ENCODE peak calls at places on chromosomes 5 and 9, in eight cellular contexts. K is activated CD4-positive, alpha-beta T cell treated with anti-CD3 and anti-CD28 coated beads, Interleukin-2, amount 50 U/mL, for 1 hour; N is mammary epithelial cell; Q is amniotic stem cell; V is activated CD4-positive, alpha-beta memory T cell treated with anti-CD3 and anti-CD28 coated beads for 36 hours; B is GM04504; Y is CD8-positive, alpha-beta memory T cell; E is COR-L47. J is an unnamed sample.

GRCh38 chr5:154648229-154648628 is 106.9 kb upstream of the LARP1 start:
- DNase-seq in K (no peak), N (no peak), Q (no peak), V (no peak), B (no peak), Y (no peak), E (no peak), J (no peak)

GRCh38 chr5:151029179-151029855 is 8.9 kb downstream of the GPX3 start:
- DNase-seq in K (no peak), N (no peak), Q (no peak), V (no peak), B (no peak), Y (no peak), E (no peak), J (no peak)

GRCh38 chr5:139394123-139394653 is 716 bp downstream of the PROB1 start:
- DNase-seq in K (peak; percentile 43), N (no peak), Q (no peak), V (peak; percentile 68), B (no peak), Y (peak; percentile 50), E (peak; percentile 27), J (no peak)

GRCh38 chr5:98872679-98873078 is 56.1 kb downstream of the CHD1 start:
- DNase-seq in K (no peak), N (peak; percentile 24), Q (no peak), V (no peak), B (no peak), Y (no peak), E (no peak), J (no peak)

GRCh38 chr5:62376064-62376463 is 27.6 kb downstream of the DIMT1 start:
- DNase-seq in K (no peak), N (peak; percentile 46), Q (no peak), V (no peak), B (no peak), Y (no peak), E (no peak), J (no peak)

GRCh38 chr5:69083412-69083811 is 10.4 kb upstream of the SLC30A5 start:
- DNase-seq in K (no peak), N (peak; percentile 35), Q (no peak), V (no peak), B (no peak), Y (no peak), E (peak; percentile 51), J (no peak)

GRCh38 chr5:141529002-141529401 is 40.1 kb downstream of the PCDHGC5 start:
- DNase-seq in K (no peak), N (peak; percentile 62), Q (no peak), V (no peak), B (no peak), Y (no peak), E (no peak), J (peak; percentile 28)

GRCh38 chr5:150573216-150573615 is 65.3 kb downstream of the NDST1 start:
- DNase-seq in K (no peak), N (no peak), Q (no peak), V (no peak), B (no peak), Y (no peak), E (no peak), J (no peak)

GRCh38 chr9:34195143-34195542 is 16.3 kb downstream of the UBAP1 start:
- DNase-seq in K (no peak), N (no peak), Q (no peak), V (no peak), B (no peak), Y (no peak), E (no peak), J (no peak)

GRCh38 chr9:134054891-134055811 is 12.7 kb downstream of the BRD3 start:
- DNase-seq in K (no peak), N (no peak), Q (no peak), V (no peak), B (no peak), Y (no peak), E (no peak), J (no peak)

GRCh38 chr5:50663636-50664035 is 2.8 kb upstream of the PARP8 start:
- DNase-seq in K (no peak), N (no peak), Q (no peak), V (no peak), B (no peak), Y (no peak), E (no peak), J (peak; percentile 32)

GRCh38 chr9:12774861-12775367 is at the start of gene LURAP1L:
- DNase-seq in K (no peak), N (peak; percentile 88), Q (no peak), V (no peak), B (peak; percentile 68), Y (no peak), E (peak; percentile 23), J (peak; percentile 65)

GRCh38 chr9:114611516-114612271 is 603 bp downstream of the TMEM268 start:
- DNase-seq in K (peak; percentile 50), N (peak; percentile 46), Q (no peak), V (peak; percentile 54), B (peak; percentile 41), Y (no peak), E (peak; percentile 45), J (peak; percentile 58)

GRCh38 chr5:64417390-64417789 is 88.4 kb upstream of the RGS7BP start:
- DNase-seq in K (no peak), N (peak; percentile 3), Q (no peak), V (no peak), B (no peak), Y (no peak), E (no peak), J (no peak)

GRCh38 chr5:150778517-150779396 is at the start of gene SMIM3:
- DNase-seq in K (peak; percentile 64), N (peak; percentile 72), Q (no peak), V (peak; percentile 84), B (peak; percentile 40), Y (peak; percentile 32), E (no peak), J (peak; percentile 80)

GRCh38 chr5:179325296-179326031 is 19.8 kb downstream of the ADAMTS2 start:
- DNase-seq in K (no peak), N (no peak), Q (no peak), V (no peak), B (no peak), Y (no peak), E (no peak), J (no peak)

GRCh38 chr9:109705515-109705914 is 74.5 kb upstream of the PALM2AKAP2 start:
- DNase-seq in K (no peak), N (peak; percentile 70), Q (no peak), V (no peak), B (no peak), Y (no peak), E (no peak), J (no peak)

GRCh38 chr5:172418847-172419810 is 35.2 kb downstream of the SH3PXD2B start:
- DNase-seq in K (no peak), N (peak; percentile 40), Q (no peak), V (no peak), B (no peak), Y (no peak), E (no peak), J (no peak)

GRCh38 chr9:136088939-136089696 is 6.0 kb downstream of the NACC2 start:
- DNase-seq in K (no peak), N (no peak), Q (no peak), V (no peak), B (no peak), Y (no peak), E (peak; percentile 28), J (no peak)

GRCh38 chr9:113613815-113614413 is 150.4 kb downstream of the RGS3 start:
- DNase-seq in K (no peak), N (no peak), Q (no peak), V (no peak), B (no peak), Y (no peak), E (no peak), J (no peak)

GRCh38 chr5:115962565-115963402 is 509 bp downstream of the LVRN start:
- DNase-seq in K (no peak), N (no peak), Q (no peak), V (peak; percentile 10), B (no peak), Y (no peak), E (no peak), J (no peak)

GRCh38 chr5:176533894-176534611 is 3.1 kb downstream of the RNF44 start:
- DNase-seq in K (peak; percentile 49), N (peak; percentile 42), Q (no peak), V (peak; percentile 66), B (no peak), Y (peak; percentile 46), E (no peak), J (no peak)

GRCh38 chr9:16030513-16031185 is 477.8 kb downstream of the CCDC171 start:
- DNase-seq in K (no peak), N (peak; percentile 91), Q (peak; percentile 29), V (peak; percentile 20), B (peak; percentile 75), Y (no peak), E (no peak), J (no peak)

GRCh38 chr9:37239224-37239859 is 119.0 kb downstream of the ZCCHC7 start:
- DNase-seq in K (no peak), N (no peak), Q (no peak), V (no peak), B (no peak), Y (no peak), E (peak; percentile 13), J (no peak)

GRCh38 chr9:89519393-89519805 is 21.5 kb upstream of the SEMA4D start:
- DNase-seq in K (no peak), N (peak; percentile 85), Q (no peak), V (no peak), B (no peak), Y (no peak), E (no peak), J (no peak)

GRCh38 chr9:109652112-109652511 is 127.9 kb upstream of the PALM2AKAP2 start:
- DNase-seq in K (no peak), N (peak; percentile 71), Q (no peak), V (no peak), B (no peak), Y (no peak), E (no peak), J (no peak)

GRCh38 chr9:116286287-116286686 is 132.7 kb downstream of the PAPPA start:
- DNase-seq in K (no peak), N (no peak), Q (no peak), V (no peak), B (no peak), Y (no peak), E (peak; percentile 82), J (no peak)

GRCh38 chr9:2216591-2216990 is 201.4 kb downstream of the SMARCA2 start:
- DNase-seq in K (no peak), N (peak; percentile 89), Q (no peak), V (no peak), B (no peak), Y (no peak), E (no peak), J (no peak)

GRCh38 chr5:7668161-7668560 is 182.8 kb downstream of the CFAP90 start:
- DNase-seq in K (no peak), N (no peak), Q (no peak), V (no peak), B (no peak), Y (no peak), E (no peak), J (no peak)

GRCh38 chr5:173825215-173825865 is 62.8 kb upstream of the CPEB4 start:
- DNase-seq in K (no peak), N (no peak), Q (no peak), V (no peak), B (no peak), Y (no peak), E (no peak), J (no peak)

GRCh38 chr5:76691470-76692273 is 24.3 kb upstream of the F2R start:
- DNase-seq in K (no peak), N (no peak), Q (no peak), V (peak; percentile 11), B (no peak), Y (no peak), E (no peak), J (no peak)

GRCh38 chr9:99120256-99120655 is 15.3 kb downstream of the TGFBR1 start:
- DNase-seq in K (no peak), N (no peak), Q (no peak), V (no peak), B (no peak), Y (no peak), E (no peak), J (no peak)

GRCh38 chr5:72326298-72326649 is 6.1 kb downstream of the PTCD2 start:
- DNase-seq in K (no peak), N (no peak), Q (no peak), V (no peak), B (no peak), Y (no peak), E (no peak), J (no peak)

GRCh38 chr5:168822745-168823281 is 243.6 kb upstream of the PANK3 start:
- DNase-seq in K (no peak), N (peak; percentile 22), Q (no peak), V (peak; percentile 58), B (peak; percentile 20), Y (no peak), E (no peak), J (no peak)

J was measured in lung.